ENCODE peak calls at places on chromosome 1, in four cellular contexts. D is K562, C is GM12878, Q is HepG2. N is an unnamed sample.

GRCh38 chr1:240682166-240682565 is 70.2 kb upstream of the GREM2 start:
- DNase-seq in D (no peak), C (no peak), Q (no peak), N (no peak)

GRCh38 chr1:178540646-178541045 is 27.7 kb downstream of the TEX35 start:
- DNase-seq in D (no peak), C (no peak), Q (no peak), N (no peak)

GRCh38 chr1:17235135-17235880 is 13.6 kb upstream of the PADI3 start:
- DNase-seq in D (no peak), C (no peak), Q (no peak), N (no peak)

GRCh38 chr1:112388436-112388835 is 7.6 kb upstream of the CTTNBP2NL start:
- DNase-seq in D (no peak), C (no peak), Q (no peak), N (no peak)

GRCh38 chr1:10816743-10817369 is 20.4 kb upstream of the CASZ1 start:
- DNase-seq in D (no peak), C (no peak), Q (no peak), N (no peak)

GRCh38 chr1:31567956-31568570 is 8.3 kb upstream of the TINAGL1 start:
- DNase-seq in D (no peak), C (no peak), Q (no peak), N (no peak)

GRCh38 chr1:48123647-48124046 is 98.9 kb upstream of the SLC5A9 start:
- DNase-seq in D (no peak), C (no peak), Q (no peak), N (no peak)

GRCh38 chr1:208078752-208079151 is 165.4 kb downstream of the PLXNA2 start:
- DNase-seq in D (no peak), C (no peak), Q (no peak), N (no peak)

GRCh38 chr1:119083980-119084379 is 56.5 kb downstream of the WARS2 start:
- DNase-seq in D (no peak), C (no peak), Q (no peak), N (no peak)

GRCh38 chr1:37177230-37177864 is 143.0 kb upstream of the GRIK3 start:
- DNase-seq in D (peak), C (no peak), Q (peak), N (peak)

GRCh38 chr1:218971166-218971565 is 202.5 kb upstream of the LYPLAL1 start:
- DNase-seq in D (no peak), C (no peak), Q (no peak), N (no peak)

GRCh38 chr1:181033128-181033798 is 520 bp upstream of the MR1 start:
- DNase-seq in D (no peak), C (peak), Q (no peak), N (no peak)
- TF ChIP-seq ZBTB33 in D (no peak), C (no peak), Q (no peak), N (no peak)

DNA sequence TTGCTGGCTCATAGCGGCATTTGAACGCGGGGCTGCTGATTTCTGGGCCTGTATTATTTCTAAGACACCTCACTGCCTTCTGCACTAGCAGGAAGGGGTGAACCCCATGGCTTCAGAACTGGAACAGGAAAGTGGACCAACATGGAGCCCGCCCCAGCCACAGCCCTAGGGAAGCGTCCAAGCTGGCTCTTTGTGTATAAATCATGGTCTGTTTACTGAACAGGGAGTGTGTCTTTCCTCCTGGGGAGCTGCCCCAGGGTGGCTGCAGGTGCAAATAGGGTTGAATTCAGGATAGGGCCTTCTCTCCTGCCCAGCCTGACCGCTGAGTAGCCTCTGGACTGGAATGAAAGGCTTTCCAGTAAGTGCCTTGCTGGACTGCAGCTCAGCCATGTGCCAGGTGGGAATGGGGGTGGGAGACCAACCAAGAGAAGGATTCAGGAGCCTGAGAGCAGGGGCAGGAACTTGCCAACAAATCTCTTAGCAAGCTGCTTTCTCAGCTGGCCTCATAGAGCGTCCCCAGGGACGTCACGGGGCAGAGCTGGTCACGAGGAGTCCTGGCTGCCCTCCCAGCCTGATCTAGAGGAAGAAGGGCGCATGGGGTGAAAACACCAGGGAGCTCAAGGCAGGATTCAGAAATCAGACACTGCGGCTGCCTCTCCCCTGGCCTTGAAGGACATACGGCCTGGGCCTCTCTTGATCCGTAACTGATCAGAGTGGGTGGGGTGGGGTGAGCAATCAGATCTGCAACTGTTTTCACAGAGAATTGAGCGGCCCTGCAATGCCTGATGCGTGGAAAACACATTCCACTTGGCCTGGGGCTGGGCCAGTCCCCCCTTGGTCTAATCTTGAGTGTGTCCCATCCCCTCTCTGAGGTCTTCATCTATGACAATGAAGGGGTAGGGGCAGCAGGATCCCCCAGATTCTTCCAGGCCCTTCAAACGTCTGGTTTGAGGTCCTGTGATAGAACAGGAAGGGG is 56.5 kb upstream of the SELENON start:
- DNase-seq in D (no peak), C (no peak), Q (no peak), N (no peak)
- TF ChIP-seq USF2 in D (no peak), C (no peak), Q (no peak), N (no peak)

GRCh38 chr1:176800978-176801552 is 338.1 kb downstream of the PAPPA2 start:
- DNase-seq in D (no peak), C (no peak), Q (no peak), N (no peak)
- TF ChIP-seq ZBTB33 in D (no peak), C (no peak), Q (no peak), N (no peak)

DNA sequence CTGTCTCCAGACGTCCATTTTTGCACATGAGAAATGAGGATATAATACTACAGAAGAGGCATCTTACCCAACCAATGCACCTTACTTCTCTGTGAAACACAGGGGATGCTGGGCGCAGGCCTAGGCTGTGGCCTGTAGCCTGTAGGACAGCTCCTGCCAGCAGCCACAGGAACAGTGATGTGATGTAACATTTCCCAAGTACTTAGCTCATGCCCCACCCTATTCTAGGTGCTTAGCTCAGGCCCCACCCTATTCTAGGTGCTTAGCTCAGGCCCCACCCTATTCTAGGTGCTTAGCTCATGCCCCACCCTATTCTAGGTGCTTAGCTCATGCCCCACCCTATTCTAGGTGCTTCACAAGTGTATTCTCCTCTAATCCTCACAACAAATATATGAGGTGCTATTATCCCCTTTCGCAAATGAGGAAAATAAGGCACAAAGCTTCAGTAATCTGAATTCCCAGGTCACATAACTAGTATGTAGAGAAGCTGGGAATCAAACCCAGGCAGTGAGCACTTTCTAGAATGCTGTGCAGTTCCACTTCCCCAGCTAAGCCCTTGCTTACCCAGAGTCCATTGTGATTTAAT is 4.6 kb upstream of the NAXE start:
- DNase-seq in D (no peak), C (no peak), Q (no peak), N (no peak)
- TF ChIP-seq USF2 in D (no peak), C (no peak), Q (no peak), N (no peak)

GRCh38 chr1:43957407-43958040 is 10.8 kb downstream of the IPO13 start:
- DNase-seq in D (no peak), C (no peak), Q (no peak), N (no peak)
- TF ChIP-seq ZBTB33 in D (no peak), C (no peak), Q (no peak), N (no peak)

GRCh38 chr1:206074839-206075238 is 21.9 kb downstream of the RHEX start:
- DNase-seq in D (peak), C (no peak), Q (no peak), N (no peak)
- TF ChIP-seq USF2 in D (no peak), C (no peak), Q (no peak), N (no peak)

N was measured in SK-N-SH.